ENCODE peak calls at places on chromosome 1, in six cellular contexts. One of them, this sample, is unnamed.
A peak's percentile ranks its signal among the peaks of the same experiment; 100 is the strongest.

GRCh38 chr1:60759257-60759656 is 323.1 kb upstream of the NFIA start:
- DNase-seq in activated gamma-delta T cell treated with Interleukin-2 at 50 U/mL for 16 hours: no peak
- DNase-seq in cerebellum: no peak
- DNase-seq in astrocyte: no peak
- DNase-seq in CD8-positive, alpha-beta memory T cell: no peak
- DNase-seq in AG08395: no peak
- DNase-seq in this sample: no peak

GRCh38 chr1:234503193-234504050 is 24.4 kb upstream of the TARBP1 start:
- DNase-seq in activated gamma-delta T cell treated with Interleukin-2 at 50 U/mL for 16 hours: no peak
- DNase-seq in cerebellum: no peak
- DNase-seq in astrocyte: no peak
- DNase-seq in CD8-positive, alpha-beta memory T cell: no peak
- DNase-seq in AG08395: no peak
- DNase-seq in this sample: no peak

GRCh38 chr1:113226118-113226517 is 153.1 kb downstream of the LRIG2 start:
- DNase-seq in activated gamma-delta T cell treated with Interleukin-2 at 50 U/mL for 16 hours: no peak
- DNase-seq in cerebellum: no peak
- DNase-seq in astrocyte: peak; percentile 70
- DNase-seq in CD8-positive, alpha-beta memory T cell: no peak
- DNase-seq in AG08395: no peak
- DNase-seq in this sample: no peak

GRCh38 chr1:38814984-38815464 is 44.5 kb downstream of the RRAGC start:
- DNase-seq in activated gamma-delta T cell treated with Interleukin-2 at 50 U/mL for 16 hours: no peak
- DNase-seq in cerebellum: no peak
- DNase-seq in astrocyte: no peak
- DNase-seq in CD8-positive, alpha-beta memory T cell: no peak
- DNase-seq in AG08395: no peak
- DNase-seq in this sample: no peak

GRCh38 chr1:168157638-168158037 is 20.9 kb upstream of the GPR161 start:
- DNase-seq in activated gamma-delta T cell treated with Interleukin-2 at 50 U/mL for 16 hours: no peak
- DNase-seq in cerebellum: no peak
- DNase-seq in astrocyte: no peak
- DNase-seq in CD8-positive, alpha-beta memory T cell: no peak
- DNase-seq in AG08395: no peak
- DNase-seq in this sample: no peak

GRCh38 chr1:243264718-243265117 is 8.9 kb downstream of the SDCCAG8 start:
- DNase-seq in activated gamma-delta T cell treated with Interleukin-2 at 50 U/mL for 16 hours: no peak
- DNase-seq in cerebellum: no peak
- DNase-seq in astrocyte: peak; percentile 72
- DNase-seq in CD8-positive, alpha-beta memory T cell: no peak
- DNase-seq in AG08395: peak; percentile 36
- DNase-seq in this sample: no peak

GRCh38 chr1:89610457-89610991 is 22.4 kb upstream of the LRRC8C start:
- DNase-seq in activated gamma-delta T cell treated with Interleukin-2 at 50 U/mL for 16 hours: peak; percentile 68
- DNase-seq in cerebellum: no peak
- DNase-seq in astrocyte: no peak
- DNase-seq in CD8-positive, alpha-beta memory T cell: peak; percentile 81
- DNase-seq in AG08395: no peak
- DNase-seq in this sample: peak; percentile 57

GRCh38 chr1:15022069-15022468 is 131.5 kb upstream of the TMEM51 start:
- DNase-seq in activated gamma-delta T cell treated with Interleukin-2 at 50 U/mL for 16 hours: no peak
- DNase-seq in cerebellum: no peak
- DNase-seq in astrocyte: no peak
- DNase-seq in CD8-positive, alpha-beta memory T cell: no peak
- DNase-seq in AG08395: no peak
- DNase-seq in this sample: no peak

GRCh38 chr1:111192643-111193519 is 7.6 kb downstream of the DENND2D start:
- DNase-seq in activated gamma-delta T cell treated with Interleukin-2 at 50 U/mL for 16 hours: no peak
- DNase-seq in cerebellum: no peak
- DNase-seq in astrocyte: no peak
- DNase-seq in CD8-positive, alpha-beta memory T cell: peak; percentile 27
- DNase-seq in AG08395: no peak
- DNase-seq in this sample: no peak

GRCh38 chr1:6753320-6754140 is 31.7 kb upstream of the CAMTA1 start:
- DNase-seq in activated gamma-delta T cell treated with Interleukin-2 at 50 U/mL for 16 hours: no peak
- DNase-seq in cerebellum: no peak
- DNase-seq in astrocyte: no peak
- DNase-seq in CD8-positive, alpha-beta memory T cell: no peak
- DNase-seq in AG08395: no peak
- DNase-seq in this sample: no peak

This sample was measured in activated T-helper 1 cell treated with anti-CD3 and anti-CD28 coated beads, Interleukin-12 subunit alpha, Interleukin-12 subunit beta, Interleukin-2, Interleukin-4 antibody, amounts not matched to agents 30 ng/mL and 10 ng/mL and 1 ng/mL, durations not matched to agents 14 hours and 24 hours and 36 hours.